ENCODE peak calls at places on chromosome 10, in nine cellular contexts. M is NCI-H345; F is dermis microvascular lymphatic vessel endothelial cell; D is heart left ventricle; G is activated naive CD4-positive, alpha-beta T cell treated with Interleukin-2 at 50 U/mL for 16 hours; V is C1 segment of cervical spinal cord; J is H54; A is NCI-H1105; C is nephron progenitor cell. U is an unnamed sample.

GRCh38 chr10:120138689-120139088 is 246.2 kb downstream of the SEC23IP start:
- DNase-seq in F (no peak), C (no peak), D (no peak), V (no peak), G (no peak), J (no peak), A (no peak), M (no peak), U (no peak)

GRCh38 chr10:90871279-90871760 is 454 bp upstream of the RPP30 start:
- DNase-seq in G (peak), M (peak), A (no peak), F (peak), C (peak), D (peak), J (peak), V (peak), U (peak)

GRCh38 chr10:118564652-118565051 is 30.8 kb downstream of the PRLHR start:
- DNase-seq in D (no peak), F (peak), C (peak), V (no peak), J (no peak), M (no peak), G (no peak), A (no peak), U (peak)

GRCh38 chr10:46052791-46053375 is 6.8 kb upstream of the MSMB start:
- DNase-seq in D (no peak), G (no peak), C (no peak), J (no peak), F (no peak), A (no peak), V (no peak), M (no peak), U (no peak)

GRCh38 chr10:131577178-131577555 is 265.6 kb upstream of the TCERG1L start:
- DNase-seq in J (no peak), D (no peak), M (no peak), V (no peak), A (no peak), G (no peak), C (no peak), F (no peak), U (no peak)

GRCh38 chr10:102227050-102227449 is 951 bp downstream of the ELOVL3 start:
- DNase-seq in D (no peak), G (no peak), C (no peak), V (no peak), A (no peak), M (no peak), J (no peak), F (no peak), U (no peak)

GRCh38 chr10:100153239-100153840 is 32.5 kb downstream of the ERLIN1 start:
- DNase-seq in J (no peak), A (no peak), F (no peak), C (no peak), M (no peak), D (no peak), V (no peak), G (no peak), U (no peak)

GRCh38 chr10:99921948-99922347 is 87.8 kb downstream of the DNMBP start:
- DNase-seq in V (no peak), C (no peak), M (no peak), A (no peak), D (no peak), J (peak), F (peak), G (no peak), U (no peak)

GRCh38 chr10:31756131-31757119 is 172.2 kb downstream of the ARHGAP12 start:
- DNase-seq in F (no peak), A (no peak), J (no peak), G (no peak), D (no peak), M (no peak), C (no peak), V (no peak), U (no peak)

GRCh38 chr10:74824184-74825032 is 2.0 kb upstream of the KAT6B start:
- DNase-seq in J (no peak), G (peak), D (no peak), A (no peak), C (peak), M (no peak), F (no peak), V (peak), U (no peak)

GRCh38 chr10:10677479-10677878 is 340.2 kb upstream of the CELF2 start:
- DNase-seq in J (peak), D (peak), G (no peak), M (peak), V (no peak), F (no peak), A (no peak), C (peak), U (peak)

GRCh38 chr10:133358920-133359300 is 1.1 kb upstream of the FUOM start:
- DNase-seq in C (no peak), G (no peak), A (no peak), D (no peak), V (no peak), F (no peak), M (no peak), J (no peak), U (no peak)

GRCh38 chr10:49568235-49568634 is 29.3 kb upstream of the ERCC6 start:
- DNase-seq in V (no peak), A (no peak), D (no peak), M (no peak), G (no peak), F (no peak), J (no peak), C (no peak), U (no peak)

GRCh38 chr10:27297848-27298524 is 57.4 kb upstream of the ACBD5 start:
- DNase-seq in D (no peak), V (no peak), A (no peak), J (no peak), F (no peak), G (no peak), C (no peak), M (no peak), U (no peak)

GRCh38 chr10:33134011-33134751 is 176.2 kb upstream of the ITGB1 start:
- DNase-seq in M (no peak), G (peak), F (peak), J (no peak), C (no peak), V (no peak), D (no peak), A (no peak), U (no peak)

GRCh38 chr10:176677-177076 is 41.4 kb downstream of the ZMYND11 start:
- DNase-seq in J (no peak), F (no peak), C (no peak), M (no peak), A (no peak), V (no peak), G (no peak), D (no peak), U (no peak)